ENCODE peak calls at places on chromosome X, in four cellular contexts. G is neural progenitor cell, U is MM.1S, A is OCI-LY7. L is an unnamed sample.

GRCh38 chrX:106467422-106467821 is 144.4 kb upstream of the RADX start:
- DNase-seq in U (no peak), G (peak; percentile 12), A (no peak), L (no peak)

GRCh38 chrX:78327370-78328048 is at the start of gene CYSLTR1:
- DNase-seq in A (peak; percentile 60), G (peak; percentile 1), U (peak; percentile 61), L (no peak)

GRCh38 chrX:119759333-119759766 is 962 bp downstream of the SOWAHD start:
- DNase-seq in A (no peak), U (no peak), G (peak; percentile 27), L (no peak)

GRCh38 chrX:31124536-31124935 is 52.7 kb upstream of the FTHL17 start:
- DNase-seq in U (no peak), G (no peak), A (no peak), L (no peak)

GRCh38 chrX:71652405-71652804 is 14.9 kb upstream of the LOC101059915 start:
- DNase-seq in A (peak; percentile 70), G (peak; percentile 61), U (peak; percentile 71), L (peak; percentile 46)

GRCh38 chrX:34891391-34891790 is 51.2 kb upstream of the FAM47B start:
- DNase-seq in G (no peak), A (no peak), U (no peak), L (no peak)

GRCh38 chrX:150254909-150255308 is 108.2 kb upstream of the MAMLD1 start:
- DNase-seq in G (no peak), A (no peak), U (no peak), L (no peak)

GRCh38 chrX:143635915-143636314 is at the start of gene SLITRK4:
- DNase-seq in U (no peak), G (peak; percentile 77), A (no peak), L (peak; percentile 73)

GRCh38 chrX:49069038-49069437 is 4.8 kb downstream of the PRAF2 start:
- DNase-seq in A (no peak), U (no peak), G (no peak), L (no peak)

GRCh38 chrX:107726809-107727534 is 48.6 kb downstream of the TSC22D3 start:
- DNase-seq in A (no peak), G (no peak), U (no peak), L (peak; percentile 3)

GRCh38 chrX:132207996-132208395 is 11.3 kb downstream of the RAP2C start:
- DNase-seq in U (no peak), G (no peak), A (no peak), L (no peak)

GRCh38 chrX:107450823-107451509 is 1.5 kb downstream of the FRMPD3 start:
- DNase-seq in G (peak; percentile 82), U (no peak), A (peak; percentile 84), L (no peak)

GRCh38 chrX:78124304-78124703 is 15.1 kb downstream of the TAF9B start:
- DNase-seq in U (no peak), G (no peak), A (no peak), L (no peak)

GRCh38 chrX:34053931-34054330 is 78.2 kb downstream of the FAM47A start:
- DNase-seq in A (no peak), G (peak; percentile 49), U (no peak), L (no peak)

GRCh38 chrX:22110729-22111494 is 78.8 kb downstream of the PHEX start:
- DNase-seq in U (no peak), G (no peak), A (no peak), L (no peak)

GRCh38 chrX:47146121-47146935 is 1.3 kb downstream of the RBM10 start:
- DNase-seq in U (no peak), A (no peak), G (no peak), L (no peak)

GRCh38 chrX:120604359-120604782 is 470 bp downstream of the MCTS1 start:
- DNase-seq in U (peak; percentile 29), G (peak; percentile 17), A (peak; percentile 63), L (peak; percentile 61)

GRCh38 chrX:19893722-19894121 is 6.3 kb upstream of the SH3KBP1 start:
- DNase-seq in A (no peak), G (no peak), U (no peak), L (no peak)

GRCh38 chrX:27186671-27187070 is 276.5 kb downstream of the PPP4R3C start:
- DNase-seq in G (peak; percentile 35), U (peak; percentile 43), A (peak; percentile 30), L (peak; percentile 4)

GRCh38 chrX:19758536-19758935 is 128.9 kb downstream of the SH3KBP1 start:
- DNase-seq in U (no peak), A (peak; percentile 76), G (no peak), L (no peak)

GRCh38 chrX:71870337-71871098 is 40.1 kb upstream of the NHSL2 start:
- DNase-seq in A (peak; percentile 0), G (peak; percentile 55), U (peak; percentile 25), L (peak; percentile 6)

GRCh38 chrX:104319346-104319745 is 64.6 kb upstream of the ESX1 start:
- DNase-seq in A (no peak), G (no peak), U (no peak), L (no peak)

GRCh38 chrX:129953881-129954280 is 28.6 kb upstream of the BCORL1 start:
- DNase-seq in A (no peak), U (no peak), G (peak; percentile 72), L (no peak)
- H2AFZ ChIP-seq in A (no peak overlapping the region), U (no peak overlapping the region), G (no peak overlapping the region), L (no peak overlapping the region)

DNA sequence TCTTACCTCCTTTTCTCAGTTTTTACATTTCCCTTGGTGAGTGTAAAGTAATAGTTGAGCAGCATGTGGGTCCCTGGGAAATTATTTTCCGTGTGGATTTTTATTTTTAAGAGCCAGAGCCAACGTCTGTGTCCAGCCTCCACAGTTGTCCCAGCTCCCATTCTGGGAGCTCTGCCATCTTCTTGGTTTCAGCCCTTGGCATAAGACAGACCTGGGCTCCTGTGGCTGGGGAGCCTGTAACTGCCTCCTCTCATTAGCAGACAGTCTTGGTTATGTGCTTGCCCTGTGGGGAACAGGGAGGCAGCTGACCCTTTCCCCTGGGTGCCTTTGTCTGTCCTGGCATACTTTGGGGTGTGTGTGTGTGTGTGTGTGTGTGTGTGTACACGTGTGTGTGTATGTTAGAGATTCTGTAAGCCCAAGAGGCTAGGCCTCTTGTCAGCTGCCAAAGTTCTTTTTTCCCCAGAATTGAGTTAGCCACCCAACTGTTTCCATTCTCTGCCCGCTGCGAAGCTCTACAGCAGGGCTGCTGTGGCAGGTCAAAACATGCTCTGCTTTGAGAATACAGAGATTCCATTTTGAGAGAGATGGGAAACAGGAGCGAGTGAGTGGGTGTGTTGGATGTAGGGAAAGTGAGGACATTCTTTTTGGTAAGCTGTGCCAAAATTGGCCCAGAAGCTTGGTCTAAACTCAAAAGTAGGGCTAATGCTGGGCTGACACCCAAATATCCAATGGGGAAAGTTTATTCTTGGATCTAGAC is 140.7 kb downstream of the TMEM164 start:
- DNase-seq in U (no peak), A (no peak), G (no peak), L (no peak)
- H3K27ac ChIP-seq in U (no peak overlapping the region), A (no peak overlapping the region), G (no peak overlapping the region), L (no peak overlapping the region)

DNA sequence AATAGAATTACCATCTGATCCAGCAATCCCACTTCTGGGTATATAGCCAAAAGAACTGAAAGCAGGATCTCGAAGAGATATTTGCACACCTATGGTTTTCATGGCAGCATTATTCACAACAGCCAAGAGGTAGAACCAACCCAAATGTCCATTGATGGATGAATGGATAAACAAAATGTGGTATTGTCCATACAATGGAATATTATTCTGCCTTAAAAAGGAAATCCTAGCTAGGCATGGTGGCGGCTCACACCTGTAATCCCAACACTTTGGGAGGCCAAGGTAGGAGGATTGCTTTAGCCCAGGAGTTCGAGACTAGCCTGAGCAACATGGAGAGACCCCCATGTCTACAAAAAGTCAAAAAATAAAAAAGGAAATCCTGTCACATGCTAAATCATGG is 27.3 kb downstream of the SAT1 start:
- DNase-seq in U (no peak), A (no peak), G (no peak), L (no peak)
- H2AFZ ChIP-seq in U (no peak overlapping the region), A (no peak overlapping the region), G (no peak overlapping the region), L (no peak overlapping the region)

GRCh38 chrX:69195197-69195596 is 29.9 kb upstream of the PJA1 start:
- DNase-seq in G (no peak), U (no peak), A (no peak), L (peak; percentile 22)

GRCh38 chrX:69197690-69198089 is 32.4 kb upstream of the PJA1 start:
- DNase-seq in A (no peak), G (no peak), U (no peak), L (no peak)

GRCh38 chrX:69196666-69197065 is 31.4 kb upstream of the PJA1 start:
- DNase-seq in A (no peak), G (no peak), U (no peak), L (no peak)

GRCh38 chrX:69192603-69193002 is 27.4 kb upstream of the PJA1 start:
- DNase-seq in G (no peak), U (no peak), A (no peak), L (no peak)

GRCh38 chrX:69195810-69196209 is 30.6 kb upstream of the PJA1 start:
- DNase-seq in A (no peak), U (no peak), G (no peak), L (no peak)
- H3K27ac ChIP-seq in A (no peak overlapping the region), U (no peak overlapping the region), G (no peak overlapping the region), L (no peak overlapping the region)

GRCh38 chrX:40272141-40272540 is 174.4 kb upstream of the BCOR start:
- DNase-seq in G (no peak), U (no peak), A (no peak), L (no peak)

GRCh38 chrX:40277672-40278071 is 179.9 kb upstream of the BCOR start:
- DNase-seq in U (no peak), A (no peak), G (no peak), L (no peak)

GRCh38 chrX:40272786-40273185 is 175.0 kb upstream of the BCOR start:
- DNase-seq in G (no peak), A (no peak), U (no peak), L (no peak)

GRCh38 chrX:40278340-40279090 is 180.8 kb upstream of the BCOR start:
- DNase-seq in G (no peak), A (no peak), U (no peak), L (peak; percentile 87)

GRCh38 chrX:40273356-40274050 is 175.7 kb upstream of the BCOR start:
- DNase-seq in G (no peak), U (no peak), A (no peak), L (peak; percentile 76)
- H2AFZ ChIP-seq in G (no peak overlapping the region), U (no peak overlapping the region), A (no peak overlapping the region), L (no peak overlapping the region)

GRCh38 chrX:39337461-39337860 is 536.2 kb downstream of the MID1IP1 start:
- DNase-seq in U (no peak), G (peak; percentile 40), A (no peak), L (no peak)
- H3K27ac ChIP-seq in U (peak overlapping the region; percentile 86), G (no peak overlapping the region), A (no peak overlapping the region), L (no peak overlapping the region)

GRCh38 chrX:11611161-11611560 is 54.6 kb downstream of the ARHGAP6 start:
- DNase-seq in G (peak; percentile 2), U (no peak), A (no peak), L (no peak)
- H2AFZ ChIP-seq in G (no peak overlapping the region), U (no peak overlapping the region), A (no peak overlapping the region), L (no peak overlapping the region)

GRCh38 chrX:14802943-14803710 is 69.7 kb downstream of the FANCB start:
- DNase-seq in G (no peak), A (no peak), U (no peak), L (no peak)
- H3K27ac ChIP-seq in G (no peak overlapping the region), A (no peak overlapping the region), U (no peak overlapping the region), L (no peak overlapping the region)

GRCh38 chrX:42246814-42247213 is 323.5 kb upstream of the CASK start:
- DNase-seq in A (no peak), G (peak; percentile 9), U (no peak), L (no peak)
- H2AFZ ChIP-seq in A (peak overlapping the region; percentile 72), G (no peak overlapping the region), U (no peak overlapping the region), L (no peak overlapping the region)

L was measured in mesenchymal stem cell.